ENCODE peak calls at places on chromosomes 7 and 10, in five cellular contexts. One of them, this sample, is unnamed.

GRCh38 chr7:68938151-68938550 is 660.1 kb upstream of the AUTS2 start:
- DNase-seq in neuronal stem cell: no peak
- DNase-seq in activated T-helper 1 cell treated with Interleukin-2 at 50 U/mL for 16 hours: no peak
- DNase-seq in activated CD4-positive, alpha-beta T cell treated with anti-CD3 and anti-CD28 coated beads for 24 hours: no peak
- DNase-seq in activated CD8-positive, alpha-beta memory T cell treated with anti-CD3 and anti-CD28 coated beads for 48 hours: no peak
- DNase-seq in this sample: no peak

GRCh38 chr10:31395695-31396094 is 76.7 kb downstream of the ZEB1 start:
- DNase-seq in neuronal stem cell: no peak
- DNase-seq in activated CD8-positive, alpha-beta memory T cell treated with anti-CD3 and anti-CD28 coated beads for 48 hours: no peak
- DNase-seq in activated T-helper 1 cell treated with Interleukin-2 at 50 U/mL for 16 hours: no peak
- DNase-seq in activated CD4-positive, alpha-beta T cell treated with anti-CD3 and anti-CD28 coated beads for 24 hours: no peak
- DNase-seq in this sample: no peak

GRCh38 chr10:99391346-99391745 is 39.1 kb downstream of the GOT1 start:
- DNase-seq in activated CD4-positive, alpha-beta T cell treated with anti-CD3 and anti-CD28 coated beads for 24 hours: no peak
- DNase-seq in activated CD8-positive, alpha-beta memory T cell treated with anti-CD3 and anti-CD28 coated beads for 48 hours: no peak
- DNase-seq in activated T-helper 1 cell treated with Interleukin-2 at 50 U/mL for 16 hours: no peak
- DNase-seq in neuronal stem cell: no peak
- DNase-seq in this sample: no peak

GRCh38 chr10:125762692-125763648 is 12.7 kb downstream of the MMP21 start:
- DNase-seq in activated CD8-positive, alpha-beta memory T cell treated with anti-CD3 and anti-CD28 coated beads for 48 hours: no peak
- DNase-seq in neuronal stem cell: peak
- DNase-seq in activated T-helper 1 cell treated with Interleukin-2 at 50 U/mL for 16 hours: no peak
- DNase-seq in activated CD4-positive, alpha-beta T cell treated with anti-CD3 and anti-CD28 coated beads for 24 hours: no peak
- DNase-seq in this sample: peak

GRCh38 chr7:4916115-4916514 is 32.6 kb upstream of the RADIL start:
- DNase-seq in activated CD4-positive, alpha-beta T cell treated with anti-CD3 and anti-CD28 coated beads for 24 hours: no peak
- DNase-seq in activated CD8-positive, alpha-beta memory T cell treated with anti-CD3 and anti-CD28 coated beads for 48 hours: no peak
- DNase-seq in activated T-helper 1 cell treated with Interleukin-2 at 50 U/mL for 16 hours: no peak
- DNase-seq in neuronal stem cell: no peak
- DNase-seq in this sample: no peak

GRCh38 chr10:101030492-101031127 is 319 bp downstream of the PDZD7 start:
- DNase-seq in activated T-helper 1 cell treated with Interleukin-2 at 50 U/mL for 16 hours: no peak
- DNase-seq in activated CD4-positive, alpha-beta T cell treated with anti-CD3 and anti-CD28 coated beads for 24 hours: no peak
- DNase-seq in activated CD8-positive, alpha-beta memory T cell treated with anti-CD3 and anti-CD28 coated beads for 48 hours: no peak
- DNase-seq in neuronal stem cell: no peak
- DNase-seq in this sample: no peak

GRCh38 chr10:77541247-77541646 is 96.4 kb downstream of the KCNMA1 start:
- DNase-seq in activated T-helper 1 cell treated with Interleukin-2 at 50 U/mL for 16 hours: no peak
- DNase-seq in neuronal stem cell: no peak
- DNase-seq in activated CD8-positive, alpha-beta memory T cell treated with anti-CD3 and anti-CD28 coated beads for 48 hours: no peak
- DNase-seq in activated CD4-positive, alpha-beta T cell treated with anti-CD3 and anti-CD28 coated beads for 24 hours: no peak
- DNase-seq in this sample: no peak

GRCh38 chr10:48600645-48601505 is 4.0 kb downstream of the ARHGAP22 start:
- DNase-seq in neuronal stem cell: no peak
- DNase-seq in activated CD8-positive, alpha-beta memory T cell treated with anti-CD3 and anti-CD28 coated beads for 48 hours: no peak
- DNase-seq in activated CD4-positive, alpha-beta T cell treated with anti-CD3 and anti-CD28 coated beads for 24 hours: no peak
- DNase-seq in activated T-helper 1 cell treated with Interleukin-2 at 50 U/mL for 16 hours: no peak
- DNase-seq in this sample: peak

GRCh38 chr7:140923358-140924006 is 1.2 kb downstream of the BRAF start:
- DNase-seq in activated T-helper 1 cell treated with Interleukin-2 at 50 U/mL for 16 hours: no peak
- DNase-seq in activated CD4-positive, alpha-beta T cell treated with anti-CD3 and anti-CD28 coated beads for 24 hours: no peak
- DNase-seq in neuronal stem cell: peak
- DNase-seq in activated CD8-positive, alpha-beta memory T cell treated with anti-CD3 and anti-CD28 coated beads for 48 hours: no peak
- DNase-seq in this sample: no peak

GRCh38 chr7:151447312-151447711 is 7.4 kb upstream of the CRYGN start:
- DNase-seq in neuronal stem cell: no peak
- DNase-seq in activated CD4-positive, alpha-beta T cell treated with anti-CD3 and anti-CD28 coated beads for 24 hours: no peak
- DNase-seq in activated T-helper 1 cell treated with Interleukin-2 at 50 U/mL for 16 hours: no peak
- DNase-seq in activated CD8-positive, alpha-beta memory T cell treated with anti-CD3 and anti-CD28 coated beads for 48 hours: no peak
- DNase-seq in this sample: no peak

GRCh38 chr10:58026036-58026435 is 241.7 kb downstream of the IPMK start:
- DNase-seq in activated T-helper 1 cell treated with Interleukin-2 at 50 U/mL for 16 hours: no peak
- DNase-seq in activated CD8-positive, alpha-beta memory T cell treated with anti-CD3 and anti-CD28 coated beads for 48 hours: no peak
- DNase-seq in neuronal stem cell: no peak
- DNase-seq in activated CD4-positive, alpha-beta T cell treated with anti-CD3 and anti-CD28 coated beads for 24 hours: no peak
- DNase-seq in this sample: no peak

GRCh38 chr10:97889461-97890265 is 40.0 kb downstream of the GOLGA7B start:
- DNase-seq in neuronal stem cell: no peak
- DNase-seq in activated CD8-positive, alpha-beta memory T cell treated with anti-CD3 and anti-CD28 coated beads for 48 hours: no peak
- DNase-seq in activated T-helper 1 cell treated with Interleukin-2 at 50 U/mL for 16 hours: no peak
- DNase-seq in activated CD4-positive, alpha-beta T cell treated with anti-CD3 and anti-CD28 coated beads for 24 hours: no peak
- DNase-seq in this sample: no peak

GRCh38 chr7:101618207-101618839 is 10.8 kb downstream of the MYL10 start:
- DNase-seq in activated CD4-positive, alpha-beta T cell treated with anti-CD3 and anti-CD28 coated beads for 24 hours: no peak
- DNase-seq in neuronal stem cell: no peak
- DNase-seq in activated T-helper 1 cell treated with Interleukin-2 at 50 U/mL for 16 hours: no peak
- DNase-seq in activated CD8-positive, alpha-beta memory T cell treated with anti-CD3 and anti-CD28 coated beads for 48 hours: no peak
- DNase-seq in this sample: no peak

GRCh38 chr7:121954803-121955202 is 81.8 kb downstream of the PTPRZ1 start:
- DNase-seq in activated CD4-positive, alpha-beta T cell treated with anti-CD3 and anti-CD28 coated beads for 24 hours: no peak
- DNase-seq in neuronal stem cell: no peak
- DNase-seq in activated CD8-positive, alpha-beta memory T cell treated with anti-CD3 and anti-CD28 coated beads for 48 hours: no peak
- DNase-seq in activated T-helper 1 cell treated with Interleukin-2 at 50 U/mL for 16 hours: no peak
- DNase-seq in this sample: no peak

GRCh38 chr7:118803-119376 is 73.5 kb upstream of the FAM20C start:
- DNase-seq in activated CD4-positive, alpha-beta T cell treated with anti-CD3 and anti-CD28 coated beads for 24 hours: no peak
- DNase-seq in neuronal stem cell: no peak
- DNase-seq in activated CD8-positive, alpha-beta memory T cell treated with anti-CD3 and anti-CD28 coated beads for 48 hours: no peak
- DNase-seq in activated T-helper 1 cell treated with Interleukin-2 at 50 U/mL for 16 hours: no peak
- DNase-seq in this sample: peak

GRCh38 chr7:28316489-28316888 is 95.8 kb upstream of the CREB5 start:
- DNase-seq in activated CD4-positive, alpha-beta T cell treated with anti-CD3 and anti-CD28 coated beads for 24 hours: no peak
- DNase-seq in neuronal stem cell: no peak
- DNase-seq in activated T-helper 1 cell treated with Interleukin-2 at 50 U/mL for 16 hours: no peak
- DNase-seq in activated CD8-positive, alpha-beta memory T cell treated with anti-CD3 and anti-CD28 coated beads for 48 hours: no peak
- DNase-seq in this sample: no peak

GRCh38 chr7:82442492-82443043 is 1.0 kb downstream of the CACNA2D1 start:
- DNase-seq in neuronal stem cell: no peak
- DNase-seq in activated CD4-positive, alpha-beta T cell treated with anti-CD3 and anti-CD28 coated beads for 24 hours: no peak
- DNase-seq in activated T-helper 1 cell treated with Interleukin-2 at 50 U/mL for 16 hours: no peak
- DNase-seq in activated CD8-positive, alpha-beta memory T cell treated with anti-CD3 and anti-CD28 coated beads for 48 hours: no peak
- DNase-seq in this sample: no peak

GRCh38 chr7:126529254-126529653 is 723.5 kb downstream of the GRM8 start:
- DNase-seq in activated T-helper 1 cell treated with Interleukin-2 at 50 U/mL for 16 hours: no peak
- DNase-seq in activated CD8-positive, alpha-beta memory T cell treated with anti-CD3 and anti-CD28 coated beads for 48 hours: no peak
- DNase-seq in neuronal stem cell: no peak
- DNase-seq in activated CD4-positive, alpha-beta T cell treated with anti-CD3 and anti-CD28 coated beads for 24 hours: no peak
- DNase-seq in this sample: no peak